ENCODE peak calls at places on chromosomes 1 and 21, in four cellular contexts. F is glomerular endothelial cell; B is activated naive CD8-positive, alpha-beta T cell treated with anti-CD3 and anti-CD28 coated beads for 36 hours; I is ACHN. J is an unnamed sample.
A peak's percentile ranks its signal among the peaks of the same experiment; 100 is the strongest.

GRCh38 chr1:180211156-180211859 is 18.8 kb upstream of the LHX4 start:
- DNase-seq in F (no peak), B (no peak), I (no peak), J (no peak)

GRCh38 chr1:36988311-36988710 is 46.0 kb downstream of the GRIK3 start:
- DNase-seq in F (no peak), B (no peak), I (no peak), J (no peak)

GRCh38 chr1:163163861-163164582 is 38.7 kb downstream of the RGS5 start:
- DNase-seq in F (no peak), B (no peak), I (no peak), J (no peak)

GRCh38 chr1:151993084-151993733 is 450 bp downstream of the S100A10 start:
- DNase-seq in F (no peak), B (peak; percentile 51), I (no peak), J (no peak)

GRCh38 chr1:115874929-115875328 is 34.0 kb upstream of the NHLH2 start:
- DNase-seq in F (no peak), B (no peak), I (no peak), J (no peak)

GRCh38 chr1:222048030-222048632 is 306.2 kb upstream of the DUSP10 start:
- DNase-seq in F (no peak), B (peak; percentile 26), I (no peak), J (no peak)

GRCh38 chr1:85502625-85503083 is 37.7 kb upstream of the DDAH1 start:
- DNase-seq in F (peak; percentile 66), B (no peak), I (peak; percentile 35), J (peak; percentile 83)

GRCh38 chr1:78490861-78491310 is at the start of gene PTGFR:
- DNase-seq in F (no peak), B (no peak), I (peak; percentile 50), J (no peak)

GRCh38 chr1:59062743-59063142 is 234.2 kb upstream of the FGGY start:
- DNase-seq in F (no peak), B (no peak), I (no peak), J (peak; percentile 66)

GRCh38 chr1:229253170-229253974 is 17.5 kb upstream of the RAB4A start:
- DNase-seq in F (no peak), B (peak; percentile 22), I (peak; percentile 45), J (no peak)

GRCh38 chr1:15410223-15410883 is 665 bp downstream of the EFHD2 start:
- DNase-seq in F (no peak), B (no peak), I (no peak), J (no peak)

GRCh38 chr1:165144757-165145397 is 211.6 kb downstream of the LMX1A start:
- DNase-seq in F (peak; percentile 7), B (peak; percentile 11), I (peak; percentile 54), J (peak; percentile 39)

GRCh38 chr21:17612023-17612564 is 607 bp downstream of the BTG3 start:
- DNase-seq in F (no peak), B (peak; percentile 24), I (peak; percentile 35), J (no peak)

GRCh38 chr1:98188769-98189168 is 267.9 kb upstream of the DPYD start:
- DNase-seq in F (no peak), B (no peak), I (no peak), J (no peak)

GRCh38 chr21:42310411-42311001 is 4.7 kb downstream of the TFF3 start:
- DNase-seq in F (no peak), B (no peak), I (no peak), J (no peak)

GRCh38 chr1:172902861-172903381 is 147.8 kb downstream of the TNFSF18 start:
- DNase-seq in F (no peak), B (no peak), I (no peak), J (no peak)

GRCh38 chr1:14010431-14010830 is 310.4 kb downstream of the PRDM2 start:
- DNase-seq in F (no peak), B (no peak), I (no peak), J (no peak)

GRCh38 chr1:10573446-10573845 is 98.7 kb downstream of the PEX14 start:
- DNase-seq in F (no peak), B (no peak), I (no peak), J (no peak)

GRCh38 chr1:231340328-231341013 is 2.4 kb downstream of the SPRTN start:
- DNase-seq in F (no peak), B (no peak), I (no peak), J (no peak)

GRCh38 chr21:41852151-41852928 is 26.8 kb downstream of the PRDM15 start:
- DNase-seq in F (no peak), B (no peak), I (no peak), J (no peak)

GRCh38 chr1:92922378-92923035 is 38.8 kb downstream of the DIPK1A start:
- DNase-seq in F (no peak), B (no peak), I (no peak), J (no peak)

GRCh38 chr1:224205438-224205840 is 22.4 kb downstream of the DEGS1 start:
- DNase-seq in F (no peak), B (peak; percentile 38), I (peak; percentile 27), J (no peak)

GRCh38 chr1:230621290-230622022 is 20.8 kb upstream of the COG2 start:
- DNase-seq in F (no peak), B (no peak), I (no peak), J (no peak)

GRCh38 chr1:154326546-154327465 is 1.5 kb downstream of the ATP8B2 start:
- DNase-seq in F (no peak), B (peak; percentile 30), I (no peak), J (no peak)

GRCh38 chr1:208231929-208232360 is 12.2 kb downstream of the PLXNA2 start:
- DNase-seq in F (no peak), B (no peak), I (no peak), J (peak; percentile 46)

GRCh38 chr1:27031235-27032118 is 18.8 kb upstream of the TENT5B start:
- DNase-seq in F (no peak), B (no peak), I (peak; percentile 75), J (peak; percentile 91)

GRCh38 chr1:26786437-26787380 is 1.0 kb upstream of the PIGV start:
- DNase-seq in F (no peak), B (peak; percentile 60), I (peak; percentile 78), J (peak; percentile 33)

GRCh38 chr1:100921110-100921706 is 25.3 kb downstream of the SLC30A7 start:
- DNase-seq in F (peak; percentile 62), B (no peak), I (peak; percentile 57), J (peak; percentile 71)

GRCh38 chr1:209076688-209077087 is 506.8 kb upstream of the CAMK1G start:
- DNase-seq in F (no peak), B (no peak), I (peak; percentile 48), J (peak; percentile 12)

GRCh38 chr1:32309960-32310359 is 18.1 kb downstream of the HDAC1 start:
- DNase-seq in F (no peak), B (no peak), I (no peak), J (no peak)

GRCh38 chr1:14961661-14962267 is 191.8 kb upstream of the TMEM51 start:
- DNase-seq in F (no peak), B (no peak), I (no peak), J (no peak)

GRCh38 chr1:8409107-8409506 is 91.2 kb downstream of the SLC45A1 start:
- DNase-seq in F (no peak), B (no peak), I (peak; percentile 74), J (no peak)

GRCh38 chr21:36656138-36656537 is 42.8 kb upstream of the SIM2 start:
- DNase-seq in F (no peak), B (no peak), I (no peak), J (no peak)

GRCh38 chr1:218878369-218878768 is 295.3 kb upstream of the LYPLAL1 start:
- DNase-seq in F (peak; percentile 54), B (no peak), I (no peak), J (no peak)

GRCh38 chr1:2376261-2376741 is 15.1 kb downstream of the MORN1 start:
- DNase-seq in F (no peak), B (no peak), I (no peak), J (no peak)

GRCh38 chr1:237799762-237800474 is 90.8 kb downstream of the ZP4 start:
- DNase-seq in F (no peak), B (peak; percentile 38), I (peak; percentile 86), J (no peak)

J was measured in dermis microvascular lymphatic vessel endothelial cell.